ENCODE peak calls at places on chromosomes 11 and 22, in nine cellular contexts. H, A, E, N, O, I, V, J and Z are unnamed samples.
A peak's percentile ranks its signal among the peaks of the same experiment; 100 is the strongest.

GRCh38 chr11:12287374-12288211 is 89.8 kb upstream of the PARVA start:
- DNase-seq in H (peak; percentile 91), N (peak; percentile 43), O (peak; percentile 48), A (peak; percentile 61), J (no peak), E (peak; percentile 93), I (peak; percentile 98), V (peak; percentile 23), Z (peak; percentile 82)

GRCh38 chr11:5380740-5381342 is 2.8 kb upstream of the OR51M1 start:
- DNase-seq in A (no peak), J (no peak), I (peak; percentile 63), E (peak; percentile 87), N (peak; percentile 58), H (peak; percentile 35), V (peak; percentile 48), O (peak; percentile 27), Z (peak; percentile 83)

GRCh38 chr22:25404923-25405853 is 159.3 kb upstream of the GRK3 start:
- DNase-seq in E (peak; percentile 71), N (peak; percentile 87), V (peak; percentile 83), A (peak; percentile 87), I (peak; percentile 31), J (peak; percentile 48), H (peak; percentile 58), O (peak; percentile 86), Z (peak; percentile 74)

GRCh38 chr11:79437274-79437980 is 3.4 kb downstream of the TENM4 start:
- DNase-seq in V (peak; percentile 57), O (peak; percentile 38), A (peak; percentile 61), N (peak; percentile 57), J (no peak), I (no peak), H (peak; percentile 63), E (peak; percentile 94), Z (peak; percentile 85)

GRCh38 chr11:1228921-1229451 is 6.1 kb downstream of the MUC5B start:
- DNase-seq in H (no peak), J (no peak), A (no peak), O (peak; percentile 9), I (no peak), N (peak; percentile 39), V (peak; percentile 23), E (peak; percentile 38), Z (no peak)

GRCh38 chr11:92601048-92601447 is 368.4 kb upstream of the MTNR1B start:
- DNase-seq in J (no peak), E (no peak), I (no peak), A (no peak), N (no peak), H (no peak), V (no peak), O (no peak), Z (no peak)

GRCh38 chr11:71091506-71092265 is 160.7 kb downstream of the SHANK2 start:
- DNase-seq in I (no peak), O (no peak), E (no peak), N (no peak), A (no peak), J (no peak), V (no peak), H (no peak), Z (no peak)

GRCh38 chr11:11580831-11581492 is 40.8 kb downstream of the GALNT18 start:
- DNase-seq in J (no peak), H (peak; percentile 49), N (no peak), O (no peak), I (no peak), A (no peak), V (no peak), E (peak; percentile 36), Z (no peak)

GRCh38 chr11:72209101-72209500 is 7.5 kb upstream of the FOLR2 start:
- DNase-seq in O (no peak), N (no peak), I (no peak), H (no peak), J (no peak), A (no peak), V (no peak), E (peak; percentile 47), Z (no peak)

GRCh38 chr22:50399751-50400331 is 56.7 kb downstream of the PPP6R2 start:
- DNase-seq in J (no peak), O (peak; percentile 41), E (peak; percentile 90), A (no peak), I (peak; percentile 22), H (no peak), N (no peak), V (peak; percentile 41), Z (peak; percentile 75)

DNA sequence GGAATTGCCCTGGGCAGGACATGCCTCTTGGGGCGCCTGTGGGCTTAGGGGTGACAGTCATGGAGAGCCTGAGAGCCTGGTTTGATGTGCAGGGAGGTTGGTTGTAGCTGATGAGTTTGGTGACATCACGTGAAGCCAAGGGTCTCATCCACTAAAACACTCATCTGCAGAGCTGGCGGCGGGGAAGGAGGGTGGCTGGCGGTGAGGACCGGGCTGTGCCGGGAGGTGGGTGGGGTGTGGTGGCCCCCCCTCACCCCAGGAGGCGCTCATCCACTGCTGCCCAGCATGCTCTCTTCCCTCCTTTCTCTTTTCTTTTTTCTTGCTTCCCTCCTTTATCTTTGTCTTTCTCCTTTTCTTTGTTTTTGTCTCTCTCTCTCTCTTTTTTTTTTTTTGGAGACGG is 49.0 kb downstream of the GRAMD4 start:
- DNase-seq in N (no peak), A (no peak), I (no peak), J (no peak), V (no peak), E (no peak), O (no peak), H (no peak), Z (no peak)
- H3K36me3 ChIP-seq in N (peaks cover 10% of the 10 kb centered on the region), A (no peaks in the 10 kb centered on the region), I (no peaks in the 10 kb centered on the region), J (no peaks in the 10 kb centered on the region), V (no peaks in the 10 kb centered on the region), E (no peaks in the 10 kb centered on the region), O (peaks cover 31% of the 10 kb centered on the region), H (peaks cover 3% of the 10 kb centered on the region), Z (no peaks in the 10 kb centered on the region)

DNA sequence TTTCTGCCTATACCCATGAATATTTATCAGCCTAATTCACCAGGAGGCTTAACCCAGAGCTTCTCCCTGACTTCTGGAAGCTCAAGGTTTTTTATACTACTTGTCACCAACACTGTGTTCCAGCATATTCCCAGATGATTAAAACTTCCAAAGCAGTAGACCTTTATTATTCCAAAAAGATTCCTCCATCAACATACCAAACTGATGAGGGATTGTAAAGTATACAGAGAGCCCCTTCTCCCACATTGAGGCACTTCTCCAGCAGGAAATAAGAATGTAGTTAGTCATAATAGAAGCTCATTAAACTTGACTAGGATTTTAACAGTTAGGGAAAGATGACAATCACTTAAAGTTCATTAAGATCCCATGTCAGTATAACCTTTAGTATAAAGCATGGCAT is 51.4 kb upstream of the CEP126 start:
- DNase-seq in N (no peak), H (no peak), J (no peak), V (no peak), E (no peak), I (peak; percentile 28), A (no peak), O (no peak), Z (no peak)
- H3K36me3 ChIP-seq in N (no peaks in the 10 kb centered on the region), H (no peaks in the 10 kb centered on the region), J (no peaks in the 10 kb centered on the region), V (no peaks in the 10 kb centered on the region), E (peaks cover 4% of the 10 kb centered on the region), I (no peaks in the 10 kb centered on the region), A (no peaks in the 10 kb centered on the region), O (no peaks in the 10 kb centered on the region), Z (no peaks in the 10 kb centered on the region)

DNA sequence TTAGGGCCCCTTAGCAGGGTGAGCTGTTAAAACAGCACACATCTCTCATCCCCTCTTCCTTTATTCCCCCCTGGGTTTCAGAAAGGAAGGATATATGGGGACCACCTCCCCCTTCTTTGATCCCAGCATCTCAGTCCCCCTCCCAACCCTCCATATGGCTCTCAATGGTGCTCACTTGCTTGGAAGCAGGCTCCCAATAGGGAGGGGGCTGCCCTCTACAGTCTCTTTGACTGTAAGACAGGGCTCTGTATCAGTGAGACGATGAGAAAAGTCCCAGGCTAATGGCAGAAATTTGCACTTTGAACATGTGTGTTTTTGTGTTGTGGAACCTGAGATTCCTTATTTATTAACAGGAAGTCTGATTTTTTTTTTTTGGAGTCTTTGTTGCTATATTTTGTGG is 4.2 kb upstream of the CNTF start:
- DNase-seq in N (no peak), I (no peak), J (no peak), O (no peak), A (no peak), V (no peak), E (peak; percentile 52), H (no peak), Z (peak; percentile 24)
- H3K36me3 ChIP-seq in N (peaks cover 9% of the 10 kb centered on the region), I (peaks cover 49% of the 10 kb centered on the region), J (peaks cover 52% of the 10 kb centered on the region), O (peaks cover 61% of the 10 kb centered on the region), A (no peaks in the 10 kb centered on the region), V (peaks cover 26% of the 10 kb centered on the region), E (peaks cover 95% of the 10 kb centered on the region), H (peaks cover 43% of the 10 kb centered on the region), Z (peaks cover 32% of the 10 kb centered on the region)

DNA sequence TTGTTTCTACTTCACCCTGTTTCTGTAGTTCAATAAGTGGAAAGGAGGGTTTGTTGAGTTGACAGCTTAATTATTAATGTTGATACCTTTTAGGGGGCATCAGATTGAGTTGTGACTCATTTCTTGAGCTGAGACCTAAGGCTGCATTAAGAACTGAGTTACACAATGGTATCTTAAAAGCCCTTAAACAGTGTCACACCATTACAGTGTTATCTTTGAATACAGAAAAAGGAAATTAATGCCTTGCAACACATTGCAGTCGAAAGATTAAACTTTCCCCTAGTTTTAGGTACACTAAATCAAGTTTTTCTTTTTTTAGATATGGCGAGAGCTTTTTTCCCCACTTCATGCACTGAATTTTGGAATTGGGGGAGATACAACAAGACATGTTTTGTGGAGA is 16.7 kb downstream of the PAFAH1B2 start:
- DNase-seq in A (no peak), O (no peak), I (no peak), H (no peak), E (no peak), V (no peak), N (no peak), J (no peak), Z (no peak)
- H3K36me3 ChIP-seq in A (peaks cover 6% of the 10 kb centered on the region), O (peaks cover 48% of the 10 kb centered on the region), I (peaks cover 43% of the 10 kb centered on the region), H (peaks cover 41% of the 10 kb centered on the region), E (peaks cover 78% of the 10 kb centered on the region), V (peaks cover 20% of the 10 kb centered on the region), N (peaks cover 12% of the 10 kb centered on the region), J (peaks cover 36% of the 10 kb centered on the region), Z (peaks cover 19% of the 10 kb centered on the region)

DNA sequence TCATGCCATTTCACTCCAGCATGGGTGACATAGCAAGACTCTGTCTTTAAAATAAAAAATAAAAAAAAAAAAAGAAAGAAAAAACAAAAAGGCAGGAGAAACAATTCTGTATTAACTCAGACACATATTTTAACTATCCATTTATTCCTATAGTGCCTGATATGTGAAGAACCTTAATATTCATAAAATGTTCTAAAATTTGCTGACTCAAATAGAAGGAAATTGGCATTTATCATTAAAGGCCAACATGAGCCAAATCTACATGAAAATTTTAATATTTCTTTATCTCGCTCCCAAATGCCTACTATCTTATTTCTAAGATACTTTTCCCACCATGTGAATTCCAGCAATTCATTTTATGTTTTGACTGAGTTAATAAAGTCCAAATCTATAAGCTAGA is 18.9 kb downstream of the PITPNB start:
- DNase-seq in O (no peak), V (no peak), J (no peak), N (no peak), H (no peak), I (no peak), E (no peak), A (no peak), Z (no peak)
- H3K36me3 ChIP-seq in O (peaks cover 21% of the 10 kb centered on the region), V (no peaks in the 10 kb centered on the region), J (peaks cover 15% of the 10 kb centered on the region), N (peaks cover 2% of the 10 kb centered on the region), H (peaks cover 29% of the 10 kb centered on the region), I (peaks cover 41% of the 10 kb centered on the region), E (peaks cover 81% of the 10 kb centered on the region), A (peaks cover 6% of the 10 kb centered on the region), Z (peaks cover 7% of the 10 kb centered on the region)

GRCh38 chr11:18295316-18295715 is 26.6 kb downstream of the HPS5 start:
- DNase-seq in I (no peak), N (no peak), A (no peak), H (no peak), E (no peak), V (no peak), J (no peak), O (no peak), Z (no peak)
- H3K36me3 ChIP-seq in I (peaks cover 55% of the 10 kb centered on the region), N (peaks cover 26% of the 10 kb centered on the region), A (no peaks in the 10 kb centered on the region), H (peaks cover 42% of the 10 kb centered on the region), E (peaks cover 90% of the 10 kb centered on the region), V (peaks cover 13% of the 10 kb centered on the region), J (peaks cover 34% of the 10 kb centered on the region), O (peaks cover 44% of the 10 kb centered on the region), Z (peaks cover 6% of the 10 kb centered on the region)